ENCODE peak calls at places on chromosomes 12 and 14, in seven cellular contexts. One of them, this sample, is unnamed.

GRCh38 chr12:51847830-51848727 is at the start of gene FIGNL2:
- DNase-seq in H9: peak; percentile 76
- DNase-seq in IMR-90: peak; percentile 12
- DNase-seq in H1: no peak
- DNase-seq in mesendoderm: peak; percentile 40
- DNase-seq in trophoblast cell: peak; percentile 52
- DNase-seq in neuronal stem cell: peak; percentile 71
- DNase-seq in this sample: peak; percentile 59

GRCh38 chr14:79325071-79325470 is 886.2 kb downstream of the DIO2 start:
- DNase-seq in H9: no peak
- DNase-seq in IMR-90: peak; percentile 7
- DNase-seq in H1: no peak
- DNase-seq in mesendoderm: no peak
- DNase-seq in trophoblast cell: no peak
- DNase-seq in neuronal stem cell: no peak
- DNase-seq in this sample: peak; percentile 45

GRCh38 chr12:83796527-83796926 is 1109.8 kb downstream of the TMTC2 start:
- DNase-seq in H9: no peak
- DNase-seq in IMR-90: no peak
- DNase-seq in H1: no peak
- DNase-seq in mesendoderm: peak; percentile 23
- DNase-seq in trophoblast cell: no peak
- DNase-seq in neuronal stem cell: peak; percentile 8
- DNase-seq in this sample: no peak

GRCh38 chr12:48043771-48044170 is 39.5 kb upstream of the COL2A1 start:
- DNase-seq in H9: no peak
- DNase-seq in IMR-90: no peak
- DNase-seq in H1: no peak
- DNase-seq in mesendoderm: no peak
- DNase-seq in trophoblast cell: no peak
- DNase-seq in neuronal stem cell: no peak
- DNase-seq in this sample: no peak

GRCh38 chr12:59486827-59487226 is 109.0 kb upstream of the SLC16A7 start:
- DNase-seq in H9: no peak
- DNase-seq in IMR-90: no peak
- DNase-seq in H1: no peak
- DNase-seq in mesendoderm: no peak
- DNase-seq in trophoblast cell: no peak
- DNase-seq in neuronal stem cell: no peak
- DNase-seq in this sample: no peak

GRCh38 chr12:27344760-27345159 is 12.1 kb downstream of the BMAL2 start:
- DNase-seq in H9: no peak
- DNase-seq in IMR-90: peak; percentile 41
- DNase-seq in H1: no peak
- DNase-seq in mesendoderm: no peak
- DNase-seq in trophoblast cell: no peak
- DNase-seq in neuronal stem cell: no peak
- DNase-seq in this sample: no peak

GRCh38 chr12:108468149-108468968 is 46.7 kb upstream of the FICD start:
- DNase-seq in H9: no peak
- DNase-seq in IMR-90: peak; percentile 20
- DNase-seq in H1: no peak
- DNase-seq in mesendoderm: peak; percentile 66
- DNase-seq in trophoblast cell: peak; percentile 74
- DNase-seq in neuronal stem cell: peak; percentile 77
- DNase-seq in this sample: peak; percentile 26

GRCh38 chr12:29427964-29428363 is 47.0 kb upstream of the ERGIC2 start:
- DNase-seq in H9: no peak
- DNase-seq in IMR-90: no peak
- DNase-seq in H1: no peak
- DNase-seq in mesendoderm: peak; percentile 31
- DNase-seq in trophoblast cell: peak; percentile 41
- DNase-seq in neuronal stem cell: no peak
- DNase-seq in this sample: peak; percentile 11

GRCh38 chr12:108403952-108404351 is 64.8 kb upstream of the CMKLR1 start:
- DNase-seq in H9: no peak
- DNase-seq in IMR-90: no peak
- DNase-seq in H1: no peak
- DNase-seq in mesendoderm: peak; percentile 31
- DNase-seq in trophoblast cell: no peak
- DNase-seq in neuronal stem cell: no peak
- DNase-seq in this sample: no peak

GRCh38 chr14:30194769-30195168 is 267.1 kb upstream of the PRKD1 start:
- DNase-seq in H9: no peak
- DNase-seq in IMR-90: peak; percentile 91
- DNase-seq in H1: no peak
- DNase-seq in mesendoderm: no peak
- DNase-seq in trophoblast cell: peak; percentile 45
- DNase-seq in neuronal stem cell: no peak
- DNase-seq in this sample: peak; percentile 59

GRCh38 chr14:71645656-71646055 is 286.6 kb upstream of the RGS6 start:
- DNase-seq in H9: no peak
- DNase-seq in IMR-90: peak; percentile 77
- DNase-seq in H1: no peak
- DNase-seq in mesendoderm: no peak
- DNase-seq in trophoblast cell: peak; percentile 64
- DNase-seq in neuronal stem cell: no peak
- DNase-seq in this sample: no peak

GRCh38 chr12:132610051-132610759 is at the start of gene LRCOL1:
- DNase-seq in H9: peak; percentile 45
- DNase-seq in IMR-90: peak; percentile 90
- DNase-seq in H1: no peak
- DNase-seq in mesendoderm: no peak
- DNase-seq in trophoblast cell: no peak
- DNase-seq in neuronal stem cell: no peak
- DNase-seq in this sample: peak; percentile 29

GRCh38 chr12:67377541-67377940 is 108.4 kb downstream of the CAND1 start:
- DNase-seq in H9: no peak
- DNase-seq in IMR-90: no peak
- DNase-seq in H1: no peak
- DNase-seq in mesendoderm: no peak
- DNase-seq in trophoblast cell: peak; percentile 65
- DNase-seq in neuronal stem cell: no peak
- DNase-seq in this sample: no peak

GRCh38 chr14:58607571-58608317 is 30.0 kb upstream of the DACT1 start:
- DNase-seq in H9: no peak
- DNase-seq in IMR-90: peak; percentile 87
- DNase-seq in H1: no peak
- DNase-seq in mesendoderm: no peak
- DNase-seq in trophoblast cell: peak; percentile 91
- DNase-seq in neuronal stem cell: no peak
- DNase-seq in this sample: peak; percentile 6

DNA sequence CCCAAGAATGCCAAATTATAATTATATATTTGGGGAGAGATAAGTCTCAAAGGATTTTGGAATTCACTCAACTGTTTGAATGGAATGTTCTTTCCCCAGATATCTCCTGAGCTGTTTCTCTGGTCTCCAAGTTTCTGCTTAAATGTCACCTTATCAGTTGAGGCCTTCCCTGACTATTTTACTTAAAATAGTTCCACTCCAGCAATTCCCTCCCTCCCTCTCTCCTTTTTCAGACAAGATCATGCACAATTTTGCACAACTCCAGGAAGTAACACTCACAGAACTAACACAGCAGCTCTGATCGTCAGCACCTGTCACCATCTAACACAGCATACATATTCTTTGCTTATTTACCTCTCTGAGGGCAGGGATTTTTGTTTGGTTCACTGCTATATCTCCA is 12.5 kb downstream of the BTG1 start:
- DNase-seq in H9: no peak
- DNase-seq in IMR-90: no peak
- DNase-seq in H1: no peak
- DNase-seq in mesendoderm: no peak
- DNase-seq in trophoblast cell: no peak
- DNase-seq in neuronal stem cell: no peak
- DNase-seq in this sample: no peak
- H3K4me2 ChIP-seq in H9: no peak overlapping the region
- H3K4me2 ChIP-seq in IMR-90: peak overlapping the region; percentile 9
- H3K4me2 ChIP-seq in H1: no peak overlapping the region
- H3K4me2 ChIP-seq in mesendoderm: no peak overlapping the region
- H3K4me2 ChIP-seq in trophoblast cell: no peak overlapping the region
- H3K4me2 ChIP-seq in neuronal stem cell: no peak overlapping the region
- H3K4me2 ChIP-seq in this sample: no peak overlapping the region

DNA sequence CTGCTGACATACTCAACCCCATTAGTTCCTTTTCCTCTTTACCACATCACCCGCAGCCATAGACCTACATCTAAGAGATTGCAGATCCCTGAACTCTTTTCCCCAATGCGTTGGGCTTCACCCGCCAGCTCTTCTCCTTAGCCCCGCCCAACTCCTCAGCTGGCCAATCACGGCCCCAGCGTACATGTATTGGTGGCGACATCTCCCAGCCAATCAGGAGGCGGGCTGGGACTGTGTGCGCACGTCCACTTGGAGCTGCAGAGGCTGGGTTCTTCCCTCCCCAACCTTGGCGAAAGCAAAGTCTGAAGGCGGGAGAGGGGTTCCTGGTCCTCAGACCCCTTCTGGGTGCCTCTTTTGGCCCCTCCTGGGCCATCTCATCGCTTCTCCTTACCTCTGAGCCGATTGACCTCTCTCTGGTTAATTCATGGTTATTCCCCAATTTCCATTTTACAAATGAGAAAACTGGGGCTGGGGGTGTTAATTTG is 11.0 kb downstream of the PDE1B start:
- DNase-seq in H9: peak; percentile 96
- DNase-seq in IMR-90: peak; percentile 36
- DNase-seq in H1: peak; percentile 61
- DNase-seq in mesendoderm: peak; percentile 95
- DNase-seq in trophoblast cell: peak; percentile 82
- DNase-seq in neuronal stem cell: peak; percentile 74
- DNase-seq in this sample: peak; percentile 11
- H3K27ac ChIP-seq in H9: no peak overlapping the region
- H3K27ac ChIP-seq in IMR-90: no peak overlapping the region
- H3K27ac ChIP-seq in H1: no peak overlapping the region
- H3K27ac ChIP-seq in mesendoderm: no peak overlapping the region
- H3K27ac ChIP-seq in trophoblast cell: no peak overlapping the region
- H3K27ac ChIP-seq in neuronal stem cell: no peak overlapping the region
- H3K27ac ChIP-seq in this sample: no peak overlapping the region

GRCh38 chr12:116399055-116399454 is 121.6 kb upstream of the MED13L start:
- DNase-seq in H9: no peak
- DNase-seq in IMR-90: no peak
- DNase-seq in H1: no peak
- DNase-seq in mesendoderm: no peak
- DNase-seq in trophoblast cell: no peak
- DNase-seq in neuronal stem cell: no peak
- DNase-seq in this sample: no peak
- H2BK5ac ChIP-seq in H9: no peak overlapping the region
- H2BK5ac ChIP-seq in IMR-90: no peak overlapping the region
- H2BK5ac ChIP-seq in H1: no peak overlapping the region
- H2BK5ac ChIP-seq in mesendoderm: no peak overlapping the region
- H2BK5ac ChIP-seq in trophoblast cell: no peak overlapping the region
- H2BK5ac ChIP-seq in neuronal stem cell: no peak overlapping the region
- H2BK5ac ChIP-seq in this sample: no peak overlapping the region

GRCh38 chr14:94173885-94174621 is at the start of gene PPP4R4:
- DNase-seq in H9: peak; percentile 96
- DNase-seq in IMR-90: peak; percentile 70
- DNase-seq in H1: peak; percentile 78
- DNase-seq in mesendoderm: peak; percentile 95
- DNase-seq in trophoblast cell: peak; percentile 82
- DNase-seq in neuronal stem cell: peak; percentile 93
- DNase-seq in this sample: peak; percentile 73

GRCh38 chr14:94172545-94172944 is 1.6 kb upstream of the PPP4R4 start:
- DNase-seq in H9: no peak
- DNase-seq in IMR-90: no peak
- DNase-seq in H1: no peak
- DNase-seq in mesendoderm: no peak
- DNase-seq in trophoblast cell: no peak
- DNase-seq in neuronal stem cell: no peak
- DNase-seq in this sample: no peak

GRCh38 chr14:94170151-94170550 is 4.0 kb upstream of the PPP4R4 start:
- DNase-seq in H9: no peak
- DNase-seq in IMR-90: no peak
- DNase-seq in H1: no peak
- DNase-seq in mesendoderm: no peak
- DNase-seq in trophoblast cell: no peak
- DNase-seq in neuronal stem cell: no peak
- DNase-seq in this sample: no peak

GRCh38 chr14:94173471-94173884 is 644 bp upstream of the PPP4R4 start:
- DNase-seq in H9: no peak
- DNase-seq in IMR-90: no peak
- DNase-seq in H1: no peak
- DNase-seq in mesendoderm: no peak
- DNase-seq in trophoblast cell: peak; percentile 31
- DNase-seq in neuronal stem cell: no peak
- DNase-seq in this sample: peak; percentile 12

DNA sequence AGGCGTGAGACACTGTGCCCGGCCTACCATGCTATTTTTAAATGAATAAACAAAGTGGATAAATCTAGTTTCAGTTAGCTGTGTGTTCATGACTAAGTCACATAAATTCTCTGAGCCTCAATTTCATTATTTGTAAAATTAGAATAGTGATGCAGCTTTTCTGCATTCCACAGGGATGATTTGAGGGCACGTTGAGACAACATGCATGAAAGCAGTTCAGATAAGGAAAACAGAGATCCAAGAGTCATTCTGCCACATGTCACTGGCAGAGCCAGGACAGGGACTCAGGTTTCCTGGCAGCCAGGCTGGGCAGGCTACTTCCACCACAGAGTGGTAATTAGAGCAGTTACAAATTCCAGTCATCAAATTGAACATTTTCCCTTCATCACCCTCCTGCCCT is 2.9 kb upstream of the PPP4R4 start:
- DNase-seq in H9: no peak
- DNase-seq in IMR-90: peak; percentile 42
- DNase-seq in H1: no peak
- DNase-seq in mesendoderm: no peak
- DNase-seq in trophoblast cell: peak; percentile 52
- DNase-seq in neuronal stem cell: no peak
- DNase-seq in this sample: no peak
- H3K4me2 ChIP-seq in H9: no peak overlapping the region
- H3K4me2 ChIP-seq in IMR-90: no peak overlapping the region
- H3K4me2 ChIP-seq in H1: no peak overlapping the region
- H3K4me2 ChIP-seq in mesendoderm: no peak overlapping the region
- H3K4me2 ChIP-seq in trophoblast cell: no peak overlapping the region
- H3K4me2 ChIP-seq in neuronal stem cell: no peak overlapping the region
- H3K4me2 ChIP-seq in this sample: no peak overlapping the region

This sample was measured in mesenchymal stem cell.